ENCODE peak calls at places on chromosomes 4 and X, in four cellular contexts. One of them, this sample, is unnamed.

GRCh38 chrX:69362354-69362753 is 141.8 kb upstream of the NALF2 start:
- DNase-seq in effector memory CD4-positive, alpha-beta T cell: no peak
- DNase-seq in thyroid gland: no peak
- DNase-seq in SK-N-SH: no peak
- DNase-seq in this sample: no peak

GRCh38 chrX:11242704-11243103 is 50.5 kb upstream of the AMELX start:
- DNase-seq in thyroid gland: no peak
- DNase-seq in effector memory CD4-positive, alpha-beta T cell: no peak
- DNase-seq in SK-N-SH: no peak
- DNase-seq in this sample: no peak

GRCh38 chrX:94058728-94059382 is 384.8 kb downstream of the FAM133A start:
- DNase-seq in effector memory CD4-positive, alpha-beta T cell: no peak
- DNase-seq in SK-N-SH: peak; percentile 26
- DNase-seq in thyroid gland: no peak
- DNase-seq in this sample: no peak

GRCh38 chr4:150769845-150770244 is 187.9 kb downstream of the MAB21L2 start:
- DNase-seq in thyroid gland: no peak
- DNase-seq in SK-N-SH: no peak
- DNase-seq in effector memory CD4-positive, alpha-beta T cell: no peak
- DNase-seq in this sample: no peak

GRCh38 chrX:6299724-6300123 is 71.1 kb upstream of the NLGN4X start:
- DNase-seq in thyroid gland: no peak
- DNase-seq in effector memory CD4-positive, alpha-beta T cell: no peak
- DNase-seq in SK-N-SH: no peak
- DNase-seq in this sample: no peak

GRCh38 chrX:11239230-11239629 is 54.0 kb upstream of the AMELX start:
- DNase-seq in thyroid gland: no peak
- DNase-seq in SK-N-SH: peak; percentile 7
- DNase-seq in effector memory CD4-positive, alpha-beta T cell: no peak
- DNase-seq in this sample: no peak

GRCh38 chrX:49199906-49200771 is at the start of gene SYP:
- DNase-seq in effector memory CD4-positive, alpha-beta T cell: peak; percentile 78
- DNase-seq in thyroid gland: peak; percentile 92
- DNase-seq in SK-N-SH: peak; percentile 99
- DNase-seq in this sample: peak; percentile 83

GRCh38 chrX:149830192-149830873 is 48.6 kb downstream of the MAGEA9 start:
- DNase-seq in thyroid gland: peak; percentile 3
- DNase-seq in SK-N-SH: no peak
- DNase-seq in effector memory CD4-positive, alpha-beta T cell: peak; percentile 4
- DNase-seq in this sample: peak; percentile 20

GRCh38 chr4:41015031-41015675 is 199.2 kb downstream of the APBB2 start:
- DNase-seq in thyroid gland: no peak
- DNase-seq in SK-N-SH: no peak
- DNase-seq in effector memory CD4-positive, alpha-beta T cell: no peak
- DNase-seq in this sample: no peak

GRCh38 chrX:18733273-18733672 is 25.8 kb downstream of the PPEF1 start:
- DNase-seq in SK-N-SH: no peak
- DNase-seq in thyroid gland: peak; percentile 58
- DNase-seq in effector memory CD4-positive, alpha-beta T cell: no peak
- DNase-seq in this sample: no peak

DNA sequence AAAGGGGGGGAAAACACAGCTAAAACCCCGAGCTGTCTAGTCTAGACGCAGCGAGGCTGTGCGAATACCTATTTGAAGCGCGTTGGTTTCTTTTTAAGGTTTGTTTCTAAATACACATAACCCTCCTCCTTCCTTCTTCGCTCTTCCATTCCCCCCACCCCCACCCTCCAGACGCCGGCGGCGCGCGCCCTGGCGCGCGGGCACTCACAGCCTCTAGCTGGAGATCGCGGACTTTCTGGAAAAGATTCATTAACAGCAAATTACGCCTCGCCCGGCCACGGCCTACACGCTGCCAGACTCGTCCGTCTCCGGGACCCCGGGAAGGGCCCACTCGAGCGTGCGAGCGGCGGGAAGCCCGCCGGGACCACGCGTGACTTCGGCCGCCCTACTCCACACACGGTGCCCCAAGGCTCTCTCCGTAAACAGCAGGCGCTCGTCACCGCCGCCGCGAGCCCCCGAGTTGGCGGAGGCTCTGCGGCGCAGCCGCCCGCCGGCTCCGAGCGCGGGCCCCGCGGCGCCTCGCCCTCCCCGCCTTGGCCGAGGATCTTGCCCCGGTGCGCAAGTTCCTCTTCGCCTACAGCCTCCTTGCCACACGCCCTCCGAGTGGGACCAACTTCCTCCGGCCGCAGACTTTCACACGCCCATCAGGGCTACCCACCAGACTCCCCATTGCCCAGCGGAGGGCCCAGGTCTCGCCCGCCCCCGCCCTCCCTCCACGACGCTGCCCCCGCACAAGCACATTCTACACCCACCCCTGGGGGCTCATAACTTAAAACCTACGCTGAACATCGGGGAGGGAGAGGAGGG is 2.0 kb downstream of the BCOR start:
- DNase-seq in effector memory CD4-positive, alpha-beta T cell: no peak
- DNase-seq in SK-N-SH: peak; percentile 44
- DNase-seq in thyroid gland: peak; percentile 32
- DNase-seq in this sample: no peak
- H3K4me1 ChIP-seq in effector memory CD4-positive, alpha-beta T cell: peaks cover 15% of the 10 kb centered on the region
- H3K4me1 ChIP-seq in SK-N-SH: peaks cover 7% of the 10 kb centered on the region
- H3K4me1 ChIP-seq in thyroid gland: peaks cover 20% of the 10 kb centered on the region
- H3K4me1 ChIP-seq in this sample: peaks cover 28% of the 10 kb centered on the region

DNA sequence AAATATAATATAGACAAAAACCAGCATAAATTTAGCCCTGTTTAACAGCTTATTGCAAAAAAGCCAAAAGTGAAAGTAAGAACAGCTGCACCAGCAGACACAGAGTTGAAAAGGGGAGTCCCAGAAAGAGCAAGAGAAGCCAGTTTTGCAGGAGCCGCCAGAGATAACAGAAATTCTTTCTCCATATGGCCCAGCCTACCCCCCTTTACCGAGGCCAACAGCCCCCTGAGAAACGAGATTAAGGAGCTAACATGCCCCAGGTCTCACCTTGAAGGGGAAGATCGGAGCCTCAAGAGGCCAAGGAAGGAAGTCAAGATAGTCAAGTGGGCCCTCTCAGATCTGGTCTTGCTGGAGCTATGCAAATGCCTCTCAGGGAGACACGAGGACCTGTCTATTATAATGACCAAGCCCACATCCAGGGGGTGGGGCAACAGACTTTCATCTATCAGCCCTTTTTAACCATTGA is 4.8 kb downstream of the ACOX3 start:
- DNase-seq in SK-N-SH: no peak
- DNase-seq in effector memory CD4-positive, alpha-beta T cell: no peak
- DNase-seq in thyroid gland: peak; percentile 72
- DNase-seq in this sample: no peak
- H3K4me3 ChIP-seq in SK-N-SH: no peak overlapping the region
- H3K4me3 ChIP-seq in effector memory CD4-positive, alpha-beta T cell: peak overlapping the region; percentile 58
- H3K4me3 ChIP-seq in thyroid gland: peak overlapping the region; percentile 8
- H3K4me3 ChIP-seq in this sample: peak overlapping the region; percentile 58

GRCh38 chr4:10002278-10002677 is 19.0 kb downstream of the SLC2A9 start:
- DNase-seq in effector memory CD4-positive, alpha-beta T cell: no peak
- DNase-seq in SK-N-SH: no peak
- DNase-seq in thyroid gland: no peak
- DNase-seq in this sample: no peak
- H3K4me1 ChIP-seq in effector memory CD4-positive, alpha-beta T cell: no peaks in the 10 kb centered on the region
- H3K4me1 ChIP-seq in SK-N-SH: no peaks in the 10 kb centered on the region
- H3K4me1 ChIP-seq in thyroid gland: peaks cover 41% of the 10 kb centered on the region
- H3K4me1 ChIP-seq in this sample: no peaks in the 10 kb centered on the region

GRCh38 chrX:46574337-46574940 is 874 bp downstream of the CHST7 start:
- DNase-seq in thyroid gland: peak; percentile 8
- DNase-seq in effector memory CD4-positive, alpha-beta T cell: peak; percentile 9
- DNase-seq in SK-N-SH: peak; percentile 51
- DNase-seq in this sample: peak; percentile 57

GRCh38 chrX:46573331-46573895 is at the start of gene CHST7:
- DNase-seq in effector memory CD4-positive, alpha-beta T cell: peak; percentile 45
- DNase-seq in thyroid gland: peak; percentile 57
- DNase-seq in SK-N-SH: peak; percentile 81
- DNase-seq in this sample: peak; percentile 49

GRCh38 chrX:46573896-46574336 is 351 bp downstream of the CHST7 start:
- DNase-seq in effector memory CD4-positive, alpha-beta T cell: peak; percentile 50
- DNase-seq in SK-N-SH: peak; percentile 58
- DNase-seq in thyroid gland: peak; percentile 40
- DNase-seq in this sample: peak; percentile 50

GRCh38 chrX:46571423-46572294 is 1.9 kb upstream of the CHST7 start:
- DNase-seq in thyroid gland: no peak
- DNase-seq in SK-N-SH: no peak
- DNase-seq in effector memory CD4-positive, alpha-beta T cell: no peak
- DNase-seq in this sample: no peak

DNA sequence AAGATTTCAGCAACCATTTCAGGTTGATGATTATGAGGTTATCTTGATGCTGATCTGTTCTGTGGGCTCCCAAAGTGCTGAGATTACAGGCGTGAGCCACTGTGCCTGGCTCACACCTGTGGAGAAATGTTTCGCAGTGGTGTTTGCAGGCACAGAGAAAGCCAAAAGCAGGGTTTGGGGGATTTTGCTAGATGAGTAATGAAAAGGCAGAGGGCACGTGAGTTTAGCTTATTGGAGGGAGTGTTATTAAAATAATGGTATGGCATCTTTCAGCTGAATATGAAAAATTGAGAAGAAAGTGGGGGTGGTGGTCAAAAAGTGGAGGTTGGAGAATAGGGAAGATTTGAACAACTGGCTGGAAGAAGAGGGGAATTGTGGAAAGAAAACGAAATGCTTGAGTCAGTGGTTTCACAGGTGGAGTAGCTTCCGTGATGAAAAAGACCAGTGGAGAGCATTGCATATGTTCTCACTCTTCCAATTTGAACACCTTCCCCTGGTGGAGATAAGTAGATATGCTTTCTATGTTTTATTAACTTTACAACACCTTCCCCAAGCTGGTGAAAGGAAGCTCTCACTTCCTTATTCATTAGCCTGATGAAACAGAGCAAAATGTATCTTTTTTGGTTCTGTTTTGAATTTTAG is 1.1 kb upstream of the CHST7 start:
- DNase-seq in thyroid gland: no peak
- DNase-seq in effector memory CD4-positive, alpha-beta T cell: peak; percentile 18
- DNase-seq in SK-N-SH: no peak
- DNase-seq in this sample: peak; percentile 6
- H3K4me3 ChIP-seq in thyroid gland: no peak overlapping the region
- H3K4me3 ChIP-seq in effector memory CD4-positive, alpha-beta T cell: peak overlapping the region; percentile 60
- H3K4me3 ChIP-seq in SK-N-SH: no peak overlapping the region
- H3K4me3 ChIP-seq in this sample: peak overlapping the region; percentile 33

This sample was measured in CD8-positive, alpha-beta memory T cell.